ENCODE peak calls at places on chromosomes 6 and 20, in ten cellular contexts. O, M, V, X, T, W, Y, L, C and G are unnamed samples.

GRCh38 chr20:12410783-12411182 is 493.1 kb downstream of the BTBD3 start:
- DNase-seq in O (no peak), M (no peak), V (no peak), X (no peak), T (no peak), W (no peak), Y (no peak), L (no peak), C (no peak), G (no peak)

GRCh38 chr6:13998356-13998755 is 73.6 kb downstream of the RNF182 start:
- DNase-seq in O (no peak), M (no peak), V (no peak), X (no peak), T (no peak), W (no peak), Y (no peak), L (no peak), C (no peak), G (no peak)

GRCh38 chr6:93327857-93328256 is 91.5 kb downstream of the EPHA7 start:
- DNase-seq in O (no peak), M (no peak), V (no peak), X (no peak), T (no peak), W (no peak), Y (no peak), L (no peak), C (no peak), G (no peak)

GRCh38 chr20:10240655-10241054 is 22.0 kb downstream of the SNAP25 start:
- DNase-seq in O (no peak), M (no peak), V (no peak), X (no peak), T (no peak), W (no peak), Y (no peak), L (no peak), C (no peak), G (no peak)

GRCh38 chr6:106300944-106301343 is 24.6 kb downstream of the ATG5 start:
- DNase-seq in O (no peak), M (no peak), V (no peak), X (no peak), T (peak; percentile 65), W (peak; percentile 23), Y (no peak), L (no peak), C (no peak), G (no peak)

GRCh38 chr6:41728073-41728936 is 7.1 kb downstream of the TFEB start:
- DNase-seq in O (no peak), M (no peak), V (no peak), X (no peak), T (no peak), W (no peak), Y (no peak), L (no peak), C (peak; percentile 90), G (peak; percentile 89)

GRCh38 chr6:44058617-44059358 is 68.5 kb downstream of the MRPL14 start:
- DNase-seq in O (peak; percentile 95), M (peak; percentile 92), V (no peak), X (no peak), T (peak; percentile 100), W (no peak), Y (peak; percentile 30), L (no peak), C (no peak), G (peak; percentile 58)

GRCh38 chr6:31792741-31793140 is 2.8 kb downstream of the VARS1 start:
- DNase-seq in O (no peak), M (no peak), V (peak; percentile 22), X (no peak), T (peak; percentile 43), W (no peak), Y (no peak), L (no peak), C (no peak), G (no peak)

GRCh38 chr20:37941332-37941731 is 38.4 kb downstream of the VSTM2L start:
- DNase-seq in O (no peak), M (peak; percentile 29), V (no peak), X (no peak), T (no peak), W (no peak), Y (no peak), L (no peak), C (no peak), G (no peak)

GRCh38 chr6:87487555-87487954 is 14.8 kb downstream of the SLC35A1 start:
- DNase-seq in O (no peak), M (no peak), V (no peak), X (no peak), T (peak; percentile 51), W (no peak), Y (no peak), L (no peak), C (no peak), G (no peak)

GRCh38 chr20:62818592-62819493 is 2.0 kb downstream of the COL9A3 start:
- DNase-seq in O (no peak), M (peak; percentile 77), V (no peak), X (no peak), T (peak; percentile 9), W (no peak), Y (peak; percentile 54), L (no peak), C (no peak), G (no peak)

GRCh38 chr6:80132942-80133517 is 26.6 kb downstream of the BCKDHB start:
- DNase-seq in O (no peak), M (peak; percentile 52), V (peak; percentile 9), X (peak; percentile 3), T (peak; percentile 72), W (peak; percentile 30), Y (peak; percentile 42), L (no peak), C (peak; percentile 63), G (peak; percentile 41)

GRCh38 chr6:131966443-131966842 is 15.3 kb upstream of the CCN2 start:
- DNase-seq in O (no peak), M (no peak), V (no peak), X (no peak), T (peak; percentile 28), W (no peak), Y (no peak), L (no peak), C (no peak), G (no peak)

GRCh38 chr20:21583486-21584168 is 69.8 kb upstream of the NKX2-2 start:
- DNase-seq in O (no peak), M (no peak), V (no peak), X (no peak), T (no peak), W (no peak), Y (no peak), L (no peak), C (peak; percentile 98), G (no peak)

GRCh38 chr6:41064841-41065240 is 7.3 kb downstream of the OARD1 start:
- DNase-seq in O (no peak), M (no peak), V (no peak), X (no peak), T (no peak), W (no peak), Y (peak; percentile 48), L (no peak), C (no peak), G (no peak)

GRCh38 chr6:41846666-41847237 is 48.4 kb downstream of the USP49 start:
- DNase-seq in O (peak; percentile 85), M (peak; percentile 77), V (peak; percentile 50), X (peak; percentile 11), T (peak; percentile 94), W (peak; percentile 53), Y (peak; percentile 76), L (peak; percentile 48), C (peak; percentile 21), G (peak; percentile 87)

GRCh38 chr6:12288211-12288618 is 1.9 kb upstream of the EDN1 start:
- DNase-seq in O (no peak), M (no peak), V (no peak), X (no peak), T (no peak), W (no peak), Y (peak; percentile 62), L (no peak), C (peak; percentile 6), G (peak; percentile 41)

GRCh38 chr20:7294816-7295360 is 527.4 kb downstream of the BMP2 start:
- DNase-seq in O (no peak), M (no peak), V (no peak), X (no peak), T (no peak), W (no peak), Y (no peak), L (no peak), C (no peak), G (no peak)

GRCh38 chr6:82217014-82217621 is 30.4 kb downstream of the IBTK start:
- DNase-seq in O (no peak), M (no peak), V (no peak), X (no peak), T (no peak), W (no peak), Y (no peak), L (no peak), C (no peak), G (no peak)

GRCh38 chr6:166408936-166409755 is 26.4 kb upstream of the MPC1 start:
- DNase-seq in O (no peak), M (no peak), V (no peak), X (no peak), T (no peak), W (no peak), Y (no peak), L (no peak), C (no peak), G (no peak)